ENCODE peak calls at places on chromosomes 16 and 17, in six cellular contexts. C is NCI-H2029 treated with DMSO at 0.1 percent for 48 hours; X is body of pancreas; S is NAMALWA; L is Calu3; M is stimulated activated CD8-positive, alpha-beta memory T cell treated with anti-CD3 and anti-CD28 coated beads, Interleukin-7, amount 100 ng/mL, for 1 hour. A is an unnamed sample.

GRCh38 chr17:64240261-64240740 is 22.8 kb downstream of the TEX2 start:
- DNase-seq in C (no peak), X (no peak), S (no peak), L (peak), M (no peak), A (no peak)

GRCh38 chr17:31724619-31725018 is 134.4 kb downstream of the COPRS start:
- DNase-seq in C (no peak), X (no peak), S (no peak), L (no peak), M (no peak), A (no peak)

GRCh38 chr16:3937066-3937875 is 56.8 kb upstream of the CREBBP start:
- DNase-seq in C (no peak), X (no peak), S (no peak), L (no peak), M (no peak), A (no peak)

GRCh38 chr17:29874931-29875596 is 55.0 kb downstream of the SSH2 start:
- DNase-seq in C (no peak), X (no peak), S (no peak), L (no peak), M (no peak), A (no peak)

GRCh38 chr16:73878616-73879015 is 418.0 kb upstream of the PSMD7 start:
- DNase-seq in C (peak), X (no peak), S (peak), L (peak), M (no peak), A (peak)

GRCh38 chr16:48607056-48607825 is 2.7 kb downstream of the N4BP1 start:
- DNase-seq in C (no peak), X (no peak), S (no peak), L (peak), M (no peak), A (no peak)

GRCh38 chr17:33521784-33522183 is 228.7 kb upstream of the ASIC2 start:
- DNase-seq in C (peak), X (no peak), S (no peak), L (peak), M (no peak), A (no peak)

GRCh38 chr17:71409712-71410111 is 711.1 kb upstream of the SOX9 start:
- DNase-seq in C (no peak), X (no peak), S (no peak), L (no peak), M (no peak), A (no peak)

GRCh38 chr17:63171428-63172205 is 205.6 kb downstream of the TANC2 start:
- DNase-seq in C (no peak), X (no peak), S (no peak), L (no peak), M (no peak), A (no peak)

GRCh38 chr16:4233431-4233830 is 8.4 kb downstream of the SRL start:
- DNase-seq in C (no peak), X (no peak), S (no peak), L (no peak), M (no peak), A (no peak)

GRCh38 chr17:63960430-63960829 is 12.3 kb downstream of the SCN4A start:
- DNase-seq in C (no peak), X (no peak), S (no peak), L (no peak), M (no peak), A (no peak)

GRCh38 chr17:79800325-79801155 is 3.7 kb upstream of the CBX8 start:
- DNase-seq in C (no peak), X (no peak), S (peak), L (no peak), M (no peak), A (no peak)

GRCh38 chr17:3986270-3986938 is 22.2 kb upstream of the ATP2A3 start:
- DNase-seq in C (no peak), X (no peak), S (peak), L (no peak), M (no peak), A (no peak)

GRCh38 chr16:4987580-4988374 is 29.6 kb downstream of the SEC14L5 start:
- DNase-seq in C (no peak), X (no peak), S (no peak), L (no peak), M (no peak), A (no peak)

GRCh38 chr16:57225978-57226377 is 19.1 kb upstream of the ARL2BP start:
- DNase-seq in C (no peak), X (no peak), S (no peak), L (no peak), M (no peak), A (no peak)

GRCh38 chr17:81312624-81313325 is 17.7 kb upstream of the SLC38A10 start:
- DNase-seq in C (no peak), X (no peak), S (no peak), L (no peak), M (no peak), A (no peak)

GRCh38 chr17:8122391-8122922 is 1.4 kb downstream of the HES7 start:
- DNase-seq in C (no peak), X (peak), S (no peak), L (no peak), M (no peak), A (peak)

GRCh38 chr16:46688101-46688656 is 799 bp downstream of the VPS35 start:
- DNase-seq in C (no peak), X (no peak), S (no peak), L (no peak), M (no peak), A (no peak)

GRCh38 chr17:10352866-10353265 is 19.9 kb downstream of the MYH13 start:
- DNase-seq in C (no peak), X (no peak), S (peak), L (no peak), M (no peak), A (no peak)

GRCh38 chr17:71085238-71086033 is 916.1 kb downstream of the KCNJ2 start:
- DNase-seq in C (no peak), X (peak), S (peak), L (peak), M (no peak), A (peak)

GRCh38 chr17:32769846-32770245 is 107.1 kb downstream of the MYO1D start:
- DNase-seq in C (no peak), X (no peak), S (no peak), L (no peak), M (no peak), A (peak)

GRCh38 chr17:75877752-75878173 is 618 bp downstream of the TRIM47 start:
- DNase-seq in C (no peak), X (peak), S (peak), L (peak), M (peak), A (no peak)

GRCh38 chr16:22694887-22695382 is 119.0 kb upstream of the HS3ST2 start:
- DNase-seq in C (no peak), X (no peak), S (no peak), L (no peak), M (no peak), A (no peak)

GRCh38 chr16:4056161-4057105 is 59.8 kb downstream of the ADCY9 start:
- DNase-seq in C (no peak), X (no peak), S (no peak), L (no peak), M (no peak), A (no peak)

GRCh38 chr17:56595831-56596740 is 2.6 kb downstream of the NOG start:
- DNase-seq in C (no peak), X (no peak), S (no peak), L (peak), M (no peak), A (no peak)

GRCh38 chr17:10265100-10265810 is 66.8 kb upstream of the GAS7 start:
- DNase-seq in C (no peak), X (no peak), S (no peak), L (no peak), M (no peak), A (no peak)

GRCh38 chr16:23847938-23848337 is 12.2 kb downstream of the PRKCB start:
- DNase-seq in C (no peak), X (no peak), S (no peak), L (no peak), M (no peak), A (no peak)

GRCh38 chr16:73068546-73069401 is 20.8 kb upstream of the ZFHX3 start:
- DNase-seq in C (peak), X (peak), S (no peak), L (peak), M (no peak), A (no peak)

GRCh38 chr16:11392041-11392581 is 46.9 kb downstream of the RMI2 start:
- DNase-seq in C (no peak), X (no peak), S (no peak), L (no peak), M (no peak), A (no peak)

GRCh38 chr17:27384721-27385120 is 71.5 kb upstream of the KSR1 start:
- DNase-seq in C (no peak), X (no peak), S (no peak), L (no peak), M (no peak), A (no peak)

GRCh38 chr16:6018848-6019489 is 921.4 kb upstream of the EEF2KMT start:
- DNase-seq in C (peak), X (no peak), S (no peak), L (no peak), M (no peak), A (no peak)

GRCh38 chr17:77631307-77631706 is 327.2 kb upstream of the TNRC6C start:
- DNase-seq in C (no peak), X (no peak), S (no peak), L (no peak), M (no peak), A (no peak)

GRCh38 chr17:13885953-13886889 is 183.1 kb upstream of the COX10 start:
- DNase-seq in C (no peak), X (no peak), S (no peak), L (no peak), M (no peak), A (no peak)

GRCh38 chr16:53849994-53850393 is 146.0 kb downstream of the FTO start:
- DNase-seq in C (no peak), X (no peak), S (no peak), L (no peak), M (no peak), A (no peak)

GRCh38 chr16:27529962-27530361 is 19.8 kb downstream of the GTF3C1 start:
- DNase-seq in C (no peak), X (no peak), S (no peak), L (no peak), M (no peak), A (no peak)

GRCh38 chr17:81097943-81098308 is 63.0 kb downstream of the BAIAP2 start:
- DNase-seq in C (no peak), X (no peak), S (no peak), L (peak), M (no peak), A (no peak)

GRCh38 chr17:35733366-35733765 is 1.9 kb downstream of the RASL10B start:
- DNase-seq in C (no peak), X (no peak), S (no peak), L (no peak), M (no peak), A (no peak)

GRCh38 chr17:79612468-79613194 is 1.8 kb upstream of the RBFOX3 start:
- DNase-seq in C (peak), X (peak), S (peak), L (peak), M (no peak), A (no peak)

A was measured in SW 1271.